ENCODE peak calls at places on chromosomes 3 and 15, in five cellular contexts. C is A549, Y is NB4, W is GM12878, L is K562. K is an unnamed sample.

GRCh38 chr3:178602864-178603263 is 66.6 kb downstream of the KCNMB2 start:
- DNase-seq in C (no peak), Y (no peak), W (no peak), L (no peak), K (no peak)

GRCh38 chr15:58865420-58865880 is 68.0 kb downstream of the SLTM start:
- DNase-seq in W (no peak), Y (peak; percentile 81), L (no peak), C (no peak), K (no peak)

GRCh38 chr3:38960042-38960622 is 91.6 kb downstream of the SCN11A start:
- DNase-seq in L (no peak), W (no peak), Y (no peak), C (no peak), K (no peak)

GRCh38 chr3:106575029-106575428 is 706.2 kb upstream of the CBLB start:
- DNase-seq in W (no peak), Y (no peak), C (no peak), L (no peak), K (no peak)

GRCh38 chr3:69178838-69179739 is 56.7 kb upstream of the LMOD3 start:
- DNase-seq in Y (no peak), C (no peak), W (no peak), L (no peak), K (peak; percentile 38)

GRCh38 chr3:126959921-126960603 is 22.9 kb upstream of the PLXNA1 start:
- DNase-seq in L (no peak), W (no peak), C (peak; percentile 49), Y (no peak), K (peak; percentile 62)

GRCh38 chr3:153704115-153704514 is 417.1 kb upstream of the ARHGEF26 start:
- DNase-seq in W (no peak), Y (no peak), L (no peak), C (no peak), K (no peak)

GRCh38 chr15:22936577-22937472 is 43.3 kb downstream of the CYFIP1 start:
- DNase-seq in W (peak; percentile 44), L (no peak), C (no peak), Y (no peak), K (no peak)

GRCh38 chr15:68275165-68275746 is 2.3 kb upstream of the FEM1B start:
- DNase-seq in C (no peak), Y (no peak), W (no peak), L (no peak), K (no peak)

GRCh38 chr3:143668924-143669790 is 179.1 kb downstream of the SLC9A9 start:
- DNase-seq in W (peak; percentile 71), L (no peak), C (no peak), Y (no peak), K (no peak)

GRCh38 chr3:143751643-143752178 is 96.6 kb downstream of the SLC9A9 start:
- DNase-seq in L (no peak), C (no peak), W (peak; percentile 24), Y (no peak), K (no peak)

GRCh38 chr3:2392981-2393380 is 294.3 kb downstream of the CNTN4 start:
- DNase-seq in W (no peak), L (no peak), C (no peak), Y (no peak), K (no peak)

GRCh38 chr15:90560229-90560771 is 30.6 kb downstream of the CRTC3 start:
- DNase-seq in Y (no peak), L (no peak), W (no peak), C (no peak), K (peak; percentile 39)

GRCh38 chr3:178257491-178257890 is 278.7 kb upstream of the KCNMB2 start:
- DNase-seq in Y (no peak), W (no peak), C (no peak), L (no peak), K (no peak)

GRCh38 chr3:184556502-184557347 is 4.9 kb upstream of the EPHB3 start:
- DNase-seq in W (no peak), L (no peak), Y (no peak), C (no peak), K (no peak)

GRCh38 chr3:69547457-69548014 is 161.6 kb upstream of the FRMD4B start:
- DNase-seq in L (no peak), Y (no peak), C (no peak), W (no peak), K (no peak)

GRCh38 chr3:44932986-44933944 is 42.7 kb downstream of the ZDHHC3 start:
- DNase-seq in W (no peak), L (no peak), C (no peak), Y (no peak), K (peak; percentile 9)

GRCh38 chr3:113035387-113035982 is 44.7 kb downstream of the GTPBP8 start:
- DNase-seq in C (peak; percentile 64), W (no peak), Y (peak; percentile 68), L (peak; percentile 53), K (peak; percentile 47)

GRCh38 chr3:195255571-195256501 is 15.1 kb downstream of the XXYLT1 start:
- DNase-seq in C (no peak), W (no peak), Y (no peak), L (no peak), K (no peak)

GRCh38 chr3:168250415-168250861 is 154.7 kb upstream of the GOLIM4 start:
- DNase-seq in L (no peak), Y (no peak), W (no peak), C (no peak), K (no peak)

GRCh38 chr3:100297784-100298183 is 36.8 kb upstream of the NIT2 start:
- DNase-seq in C (no peak), Y (no peak), L (no peak), W (no peak), K (no peak)

GRCh38 chr3:120299403-120299802 is 14.4 kb upstream of the GPR156 start:
- DNase-seq in C (no peak), L (no peak), Y (no peak), W (no peak), K (no peak)

GRCh38 chr3:27630892-27631291 is 91.2 kb downstream of the EOMES start:
- DNase-seq in C (peak; percentile 49), L (no peak), W (no peak), Y (no peak), K (no peak)

GRCh38 chr3:124887177-124887995 is at the start of gene ITGB5:
- DNase-seq in W (no peak), Y (peak; percentile 22), L (peak; percentile 78), C (peak; percentile 53), K (peak; percentile 72)

GRCh38 chr15:58726867-58727266 is 22.6 kb downstream of the ADAM10 start:
- DNase-seq in L (no peak), C (no peak), Y (no peak), W (no peak), K (no peak)

GRCh38 chr3:81666502-81667121 is 94.8 kb downstream of the GBE1 start:
- DNase-seq in C (no peak), Y (peak; percentile 27), W (no peak), L (no peak), K (peak; percentile 60)

GRCh38 chr3:146594843-146595482 is 10.2 kb downstream of the PLSCR5 start:
- DNase-seq in Y (peak; percentile 6), W (no peak), C (peak; percentile 18), L (no peak), K (peak; percentile 35)

GRCh38 chr3:81490541-81491288 is 270.7 kb downstream of the GBE1 start:
- DNase-seq in W (peak; percentile 36), C (peak; percentile 39), Y (peak; percentile 85), L (peak; percentile 49), K (peak; percentile 80)

GRCh38 chr3:4355401-4356224 is 52.4 kb downstream of the SETMAR start:
- DNase-seq in C (no peak), W (no peak), L (no peak), Y (no peak), K (peak; percentile 79)

GRCh38 chr3:72100626-72101187 is 315.8 kb upstream of the PROK2 start:
- DNase-seq in C (peak; percentile 36), W (peak; percentile 77), Y (peak; percentile 90), L (peak; percentile 62), K (no peak)

DNA sequence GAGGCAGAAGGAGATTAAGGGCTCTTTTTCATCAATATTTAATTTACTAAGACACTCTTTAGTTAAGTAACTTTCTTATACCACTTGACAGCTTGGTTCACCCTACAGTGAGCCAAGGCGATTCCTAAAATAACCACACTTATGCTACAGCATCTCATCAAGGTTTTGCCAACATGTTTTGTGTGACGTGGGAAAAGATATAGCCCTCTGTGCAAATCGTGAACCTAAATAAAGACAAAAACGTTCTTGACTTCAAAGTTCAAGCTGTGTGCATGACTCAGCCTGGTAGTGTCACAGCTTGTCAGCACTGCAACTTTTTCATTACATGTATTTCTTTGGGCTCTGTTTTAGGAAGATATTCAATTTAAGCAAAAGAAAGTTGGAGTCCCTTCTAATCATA is 297.0 kb upstream of the EPHA3 start:
- DNase-seq in W (no peak), C (no peak), Y (no peak), L (no peak), K (no peak)
- TF ChIP-seq MYC in W (no peak), C (no peak), Y (no peak), L (no peak), K (no peak)

GRCh38 chr15:35953424-35953823 is 407.5 kb upstream of the DPH6 start:
- DNase-seq in W (no peak), C (no peak), L (no peak), Y (no peak), K (no peak)

GRCh38 chr15:35958021-35958420 is 412.1 kb upstream of the DPH6 start:
- DNase-seq in L (no peak), C (no peak), W (no peak), Y (no peak), K (no peak)

GRCh38 chr15:35956066-35956465 is 410.1 kb upstream of the DPH6 start:
- DNase-seq in C (no peak), W (no peak), Y (no peak), L (no peak), K (no peak)

GRCh38 chr15:35963316-35963715 is 417.4 kb upstream of the DPH6 start:
- DNase-seq in W (no peak), L (no peak), Y (peak; percentile 9), C (no peak), K (no peak)

DNA sequence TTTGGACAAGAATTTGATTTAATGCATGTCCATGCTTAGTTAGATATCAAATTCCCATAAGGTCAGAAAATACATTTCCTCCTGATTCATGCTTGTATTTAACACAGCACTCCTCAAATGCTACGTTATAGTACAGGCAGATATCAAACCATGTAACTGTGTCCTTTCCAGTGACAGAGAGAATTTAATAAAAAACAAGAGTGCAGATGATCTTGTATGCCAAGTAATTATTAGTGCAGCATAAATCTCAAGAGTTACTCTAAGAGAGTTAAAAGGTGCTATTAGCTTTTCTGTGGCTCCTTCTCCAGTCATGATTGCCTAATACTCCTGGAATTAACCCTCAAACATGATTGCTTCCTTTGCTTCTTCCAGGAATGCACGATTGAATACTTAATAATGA is 413.0 kb upstream of the DPH6 start:
- DNase-seq in L (no peak), C (no peak), W (no peak), Y (no peak), K (peak; percentile 2)
- TF ChIP-seq MYC in L (no peak), C (no peak), W (no peak), Y (no peak), K (no peak)

DNA sequence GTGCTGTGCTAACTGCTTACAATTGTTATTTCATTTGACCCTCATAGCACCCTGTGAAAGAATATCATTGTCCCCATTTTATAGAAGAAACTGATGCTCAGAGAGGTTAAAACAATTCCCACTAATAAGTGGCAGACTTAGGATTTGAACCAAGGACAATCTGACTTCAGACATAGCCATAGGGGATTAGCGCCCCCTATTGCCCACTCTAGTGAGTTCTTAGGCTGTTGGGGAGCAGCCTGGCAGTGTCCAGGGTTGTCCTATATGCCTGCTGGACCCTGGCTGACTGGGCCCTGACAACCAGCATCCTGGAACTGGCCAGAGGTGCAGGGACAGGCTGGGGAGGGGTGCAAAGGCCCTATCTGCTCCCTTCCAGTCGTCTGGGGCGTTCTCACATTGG is 15.4 kb downstream of the DPH3 start:
- DNase-seq in Y (peak; percentile 51), L (peak; percentile 59), C (peak; percentile 41), W (no peak), K (peak; percentile 19)
- TF ChIP-seq MYC in Y (no peak), L (no peak), C (no peak), W (no peak), K (no peak)

GRCh38 chr15:80154336-80154735 is 1.5 kb downstream of the FAH start:
- DNase-seq in W (no peak), Y (no peak), C (no peak), L (no peak), K (no peak)
- TF ChIP-seq MYC in W (no peak), Y (no peak), C (no peak), L (no peak), K (no peak)